ENCODE peak calls at places on chromosomes 7 and 10, in ten cellular contexts. One of them, this sample, is unnamed.

GRCh38 chr7:55026086-55026790 is 7.4 kb downstream of the EGFR start:
- DNase-seq in A549: no peak
- DNase-seq in sigmoid colon: no peak
- DNase-seq in stomach: no peak
- DNase-seq in suprapubic skin: no peak
- DNase-seq in H54: no peak
- DNase-seq in GM12878: no peak
- DNase-seq in right lobe of liver: no peak
- DNase-seq in heart left ventricle: no peak
- DNase-seq in IMR-90: no peak
- DNase-seq in this sample: no peak

GRCh38 chr7:27774717-27775328 is 34.9 kb downstream of the TAX1BP1 start:
- DNase-seq in A549: no peak
- DNase-seq in sigmoid colon: no peak
- DNase-seq in stomach: no peak
- DNase-seq in suprapubic skin: no peak
- DNase-seq in H54: no peak
- DNase-seq in GM12878: no peak
- DNase-seq in right lobe of liver: no peak
- DNase-seq in heart left ventricle: no peak
- DNase-seq in IMR-90: peak; percentile 58
- DNase-seq in this sample: no peak

GRCh38 chr10:97179731-97180366 is 5.9 kb downstream of the SLIT1 start:
- DNase-seq in A549: no peak
- DNase-seq in sigmoid colon: no peak
- DNase-seq in stomach: no peak
- DNase-seq in suprapubic skin: peak; percentile 28
- DNase-seq in H54: no peak
- DNase-seq in GM12878: no peak
- DNase-seq in right lobe of liver: peak; percentile 44
- DNase-seq in heart left ventricle: no peak
- DNase-seq in IMR-90: no peak
- DNase-seq in this sample: no peak

GRCh38 chr10:13707156-13707881 is 120.6 kb downstream of the PRPF18 start:
- DNase-seq in A549: peak; percentile 61
- DNase-seq in sigmoid colon: peak; percentile 93
- DNase-seq in stomach: peak; percentile 75
- DNase-seq in suprapubic skin: peak; percentile 78
- DNase-seq in H54: peak; percentile 18
- DNase-seq in GM12878: no peak
- DNase-seq in right lobe of liver: peak; percentile 79
- DNase-seq in heart left ventricle: peak; percentile 86
- DNase-seq in IMR-90: peak; percentile 95
- DNase-seq in this sample: peak; percentile 61

GRCh38 chr7:30750574-30751256 is 1.2 kb upstream of the INMT start:
- DNase-seq in A549: no peak
- DNase-seq in sigmoid colon: peak; percentile 92
- DNase-seq in stomach: no peak
- DNase-seq in suprapubic skin: no peak
- DNase-seq in H54: no peak
- DNase-seq in GM12878: no peak
- DNase-seq in right lobe of liver: no peak
- DNase-seq in heart left ventricle: peak; percentile 89
- DNase-seq in IMR-90: peak; percentile 92
- DNase-seq in this sample: peak; percentile 63

GRCh38 chr10:75018873-75019272 is 92.6 kb upstream of the SAMD8 start:
- DNase-seq in A549: no peak
- DNase-seq in sigmoid colon: no peak
- DNase-seq in stomach: no peak
- DNase-seq in suprapubic skin: no peak
- DNase-seq in H54: no peak
- DNase-seq in GM12878: no peak
- DNase-seq in right lobe of liver: no peak
- DNase-seq in heart left ventricle: no peak
- DNase-seq in IMR-90: no peak
- DNase-seq in this sample: no peak

GRCh38 chr7:70583965-70584883 is 547.7 kb upstream of the GALNT17 start:
- DNase-seq in A549: no peak
- DNase-seq in sigmoid colon: no peak
- DNase-seq in stomach: peak; percentile 38
- DNase-seq in suprapubic skin: no peak
- DNase-seq in H54: no peak
- DNase-seq in GM12878: no peak
- DNase-seq in right lobe of liver: no peak
- DNase-seq in heart left ventricle: no peak
- DNase-seq in IMR-90: no peak
- DNase-seq in this sample: no peak

GRCh38 chr7:108454674-108455523 is 1.3 kb downstream of the NRCAM start:
- DNase-seq in A549: peak; percentile 61
- DNase-seq in sigmoid colon: no peak
- DNase-seq in stomach: no peak
- DNase-seq in suprapubic skin: no peak
- DNase-seq in H54: no peak
- DNase-seq in GM12878: no peak
- DNase-seq in right lobe of liver: no peak
- DNase-seq in heart left ventricle: peak; percentile 46
- DNase-seq in IMR-90: no peak
- DNase-seq in this sample: peak; percentile 51

GRCh38 chr7:140674356-140674800 is 1.6 kb downstream of the ADCK2 start:
- DNase-seq in A549: no peak
- DNase-seq in sigmoid colon: peak; percentile 40
- DNase-seq in stomach: peak; percentile 63
- DNase-seq in suprapubic skin: peak; percentile 56
- DNase-seq in H54: no peak
- DNase-seq in GM12878: no peak
- DNase-seq in right lobe of liver: no peak
- DNase-seq in heart left ventricle: no peak
- DNase-seq in IMR-90: no peak
- DNase-seq in this sample: no peak

GRCh38 chr7:106655703-106656498 is 5.1 kb downstream of the CCDC71L start:
- DNase-seq in A549: no peak
- DNase-seq in sigmoid colon: no peak
- DNase-seq in stomach: no peak
- DNase-seq in suprapubic skin: no peak
- DNase-seq in H54: no peak
- DNase-seq in GM12878: no peak
- DNase-seq in right lobe of liver: no peak
- DNase-seq in heart left ventricle: no peak
- DNase-seq in IMR-90: no peak
- DNase-seq in this sample: no peak

GRCh38 chr10:48251525-48252353 is 22.8 kb downstream of the FRMPD2 start:
- DNase-seq in A549: no peak
- DNase-seq in sigmoid colon: peak; percentile 56
- DNase-seq in stomach: peak; percentile 56
- DNase-seq in suprapubic skin: no peak
- DNase-seq in H54: no peak
- DNase-seq in GM12878: no peak
- DNase-seq in right lobe of liver: no peak
- DNase-seq in heart left ventricle: no peak
- DNase-seq in IMR-90: no peak
- DNase-seq in this sample: no peak

GRCh38 chr10:18665079-18665478 is 5.8 kb downstream of the ARL5B start:
- DNase-seq in A549: no peak
- DNase-seq in sigmoid colon: no peak
- DNase-seq in stomach: no peak
- DNase-seq in suprapubic skin: no peak
- DNase-seq in H54: no peak
- DNase-seq in GM12878: no peak
- DNase-seq in right lobe of liver: no peak
- DNase-seq in heart left ventricle: no peak
- DNase-seq in IMR-90: no peak
- DNase-seq in this sample: no peak

GRCh38 chr10:18659784-18660561 is 742 bp downstream of the ARL5B start:
- DNase-seq in A549: no peak
- DNase-seq in sigmoid colon: no peak
- DNase-seq in stomach: peak; percentile 53
- DNase-seq in suprapubic skin: no peak
- DNase-seq in H54: no peak
- DNase-seq in GM12878: peak; percentile 23
- DNase-seq in right lobe of liver: no peak
- DNase-seq in heart left ventricle: no peak
- DNase-seq in IMR-90: peak; percentile 31
- DNase-seq in this sample: no peak

GRCh38 chr10:18658301-18658991 is 785 bp upstream of the ARL5B start:
- DNase-seq in A549: no peak
- DNase-seq in sigmoid colon: no peak
- DNase-seq in stomach: no peak
- DNase-seq in suprapubic skin: peak; percentile 69
- DNase-seq in H54: no peak
- DNase-seq in GM12878: peak; percentile 43
- DNase-seq in right lobe of liver: no peak
- DNase-seq in heart left ventricle: peak; percentile 42
- DNase-seq in IMR-90: peak; percentile 36
- DNase-seq in this sample: peak; percentile 66

GRCh38 chr10:18660816-18661431 is 1.7 kb downstream of the ARL5B start:
- DNase-seq in A549: no peak
- DNase-seq in sigmoid colon: no peak
- DNase-seq in stomach: no peak
- DNase-seq in suprapubic skin: no peak
- DNase-seq in H54: no peak
- DNase-seq in GM12878: no peak
- DNase-seq in right lobe of liver: no peak
- DNase-seq in heart left ventricle: no peak
- DNase-seq in IMR-90: no peak
- DNase-seq in this sample: no peak

GRCh38 chr10:18658992-18659783 is at the start of gene ARL5B:
- DNase-seq in A549: peak; percentile 88
- DNase-seq in sigmoid colon: peak; percentile 99
- DNase-seq in stomach: peak; percentile 98
- DNase-seq in suprapubic skin: peak; percentile 99
- DNase-seq in H54: peak; percentile 70
- DNase-seq in GM12878: peak; percentile 92
- DNase-seq in right lobe of liver: peak; percentile 99
- DNase-seq in heart left ventricle: peak; percentile 99
- DNase-seq in IMR-90: peak; percentile 99
- DNase-seq in this sample: peak; percentile 99
- TF ChIP-seq POLR2A in A549: peak; percentile 51
- TF ChIP-seq POLR2A in sigmoid colon: peak; percentile 90
- TF ChIP-seq POLR2A in stomach: no peak
- TF ChIP-seq POLR2A in suprapubic skin: no peak
- TF ChIP-seq POLR2A in H54: peak; percentile 42
- TF ChIP-seq POLR2A in GM12878: peak; percentile 90
- TF ChIP-seq POLR2A in right lobe of liver: peak; percentile 94
- TF ChIP-seq POLR2A in heart left ventricle: peak; percentile 68
- TF ChIP-seq POLR2A in IMR-90: peak; percentile 97
- TF ChIP-seq POLR2A in this sample: peak; percentile 89

GRCh38 chr7:34333184-34333583 is 324.8 kb upstream of the NPSR1 start:
- DNase-seq in A549: no peak
- DNase-seq in sigmoid colon: no peak
- DNase-seq in stomach: no peak
- DNase-seq in suprapubic skin: no peak
- DNase-seq in H54: no peak
- DNase-seq in GM12878: no peak
- DNase-seq in right lobe of liver: no peak
- DNase-seq in heart left ventricle: no peak
- DNase-seq in IMR-90: no peak
- DNase-seq in this sample: no peak
- TF ChIP-seq POLR2A in A549: no peak
- TF ChIP-seq POLR2A in sigmoid colon: no peak
- TF ChIP-seq POLR2A in stomach: no peak
- TF ChIP-seq POLR2A in suprapubic skin: no peak
- TF ChIP-seq POLR2A in H54: no peak
- TF ChIP-seq POLR2A in GM12878: no peak
- TF ChIP-seq POLR2A in right lobe of liver: no peak
- TF ChIP-seq POLR2A in heart left ventricle: no peak
- TF ChIP-seq POLR2A in IMR-90: no peak
- TF ChIP-seq POLR2A in this sample: no peak

GRCh38 chr10:73591935-73592699 is 975 bp upstream of the USP54 start:
- DNase-seq in A549: peak; percentile 74
- DNase-seq in sigmoid colon: peak; percentile 71
- DNase-seq in stomach: peak; percentile 62
- DNase-seq in suprapubic skin: peak; percentile 65
- DNase-seq in H54: peak; percentile 32
- DNase-seq in GM12878: peak; percentile 31
- DNase-seq in right lobe of liver: peak; percentile 81
- DNase-seq in heart left ventricle: no peak
- DNase-seq in IMR-90: no peak
- DNase-seq in this sample: peak; percentile 11
- TF ChIP-seq POLR2A in A549: no peak
- TF ChIP-seq POLR2A in sigmoid colon: no peak
- TF ChIP-seq POLR2A in stomach: no peak
- TF ChIP-seq POLR2A in suprapubic skin: no peak
- TF ChIP-seq POLR2A in H54: no peak
- TF ChIP-seq POLR2A in GM12878: no peak
- TF ChIP-seq POLR2A in right lobe of liver: no peak
- TF ChIP-seq POLR2A in heart left ventricle: peak; percentile 32
- TF ChIP-seq POLR2A in IMR-90: no peak
- TF ChIP-seq POLR2A in this sample: no peak

GRCh38 chr7:131624536-131624935 is 68.1 kb upstream of the PODXL start:
- DNase-seq in A549: no peak
- DNase-seq in sigmoid colon: no peak
- DNase-seq in stomach: no peak
- DNase-seq in suprapubic skin: no peak
- DNase-seq in H54: no peak
- DNase-seq in GM12878: no peak
- DNase-seq in right lobe of liver: no peak
- DNase-seq in heart left ventricle: no peak
- DNase-seq in IMR-90: no peak
- DNase-seq in this sample: no peak
- TF ChIP-seq POLR2A in A549: no peak
- TF ChIP-seq POLR2A in sigmoid colon: no peak
- TF ChIP-seq POLR2A in stomach: no peak
- TF ChIP-seq POLR2A in suprapubic skin: no peak
- TF ChIP-seq POLR2A in H54: no peak
- TF ChIP-seq POLR2A in GM12878: no peak
- TF ChIP-seq POLR2A in right lobe of liver: no peak
- TF ChIP-seq POLR2A in heart left ventricle: no peak
- TF ChIP-seq POLR2A in IMR-90: no peak
- TF ChIP-seq POLR2A in this sample: no peak

DNA sequence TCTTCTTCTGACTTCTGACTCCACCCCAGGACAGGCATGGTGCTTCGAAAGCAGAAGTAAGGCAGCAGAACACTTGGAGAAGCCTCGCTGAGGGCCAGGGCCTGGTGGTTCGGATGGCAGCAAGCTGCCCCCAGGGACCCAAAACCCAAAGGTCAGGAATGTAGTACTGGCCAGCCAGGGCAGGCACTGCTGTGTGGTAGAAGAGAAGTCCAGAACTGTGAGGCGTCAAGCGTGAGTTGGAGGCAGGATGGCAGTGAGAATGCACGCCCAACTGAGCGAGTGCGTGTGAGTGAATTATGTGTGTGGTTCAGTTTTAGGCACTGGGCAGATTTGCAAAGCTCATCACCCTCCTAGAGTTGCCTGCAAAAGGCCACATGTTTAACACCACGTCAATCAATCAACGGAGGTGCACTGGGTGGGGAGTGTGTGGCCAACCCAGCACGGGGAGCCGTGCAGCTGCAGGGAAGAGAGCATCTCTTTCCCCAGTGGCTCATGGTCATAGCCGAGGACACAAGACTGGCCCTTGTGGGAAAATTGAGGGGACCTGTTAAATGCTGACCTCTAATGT is 144.3 kb downstream of the KCNMA1 start:
- DNase-seq in A549: no peak
- DNase-seq in sigmoid colon: no peak
- DNase-seq in stomach: no peak
- DNase-seq in suprapubic skin: no peak
- DNase-seq in H54: no peak
- DNase-seq in GM12878: no peak
- DNase-seq in right lobe of liver: peak; percentile 38
- DNase-seq in heart left ventricle: no peak
- DNase-seq in IMR-90: no peak
- DNase-seq in this sample: no peak
- TF ChIP-seq POLR2A in A549: no peak
- TF ChIP-seq POLR2A in sigmoid colon: no peak
- TF ChIP-seq POLR2A in stomach: no peak
- TF ChIP-seq POLR2A in suprapubic skin: no peak
- TF ChIP-seq POLR2A in H54: no peak
- TF ChIP-seq POLR2A in GM12878: no peak
- TF ChIP-seq POLR2A in right lobe of liver: no peak
- TF ChIP-seq POLR2A in heart left ventricle: no peak
- TF ChIP-seq POLR2A in IMR-90: no peak
- TF ChIP-seq POLR2A in this sample: no peak

GRCh38 chr10:43402176-43402575 is 6.8 kb downstream of the HNRNPF start:
- DNase-seq in A549: no peak
- DNase-seq in sigmoid colon: no peak
- DNase-seq in stomach: no peak
- DNase-seq in suprapubic skin: no peak
- DNase-seq in H54: no peak
- DNase-seq in GM12878: no peak
- DNase-seq in right lobe of liver: no peak
- DNase-seq in heart left ventricle: no peak
- DNase-seq in IMR-90: no peak
- DNase-seq in this sample: no peak
- TF ChIP-seq POLR2A in A549: no peak
- TF ChIP-seq POLR2A in sigmoid colon: no peak
- TF ChIP-seq POLR2A in stomach: no peak
- TF ChIP-seq POLR2A in suprapubic skin: no peak
- TF ChIP-seq POLR2A in H54: no peak
- TF ChIP-seq POLR2A in GM12878: no peak
- TF ChIP-seq POLR2A in right lobe of liver: no peak
- TF ChIP-seq POLR2A in heart left ventricle: no peak
- TF ChIP-seq POLR2A in IMR-90: no peak
- TF ChIP-seq POLR2A in this sample: no peak

This sample was measured in adrenal gland.